ENCODE peak calls at places on chromosomes 16 and 17, in seven cellular contexts. B, X, M, J, T, S and A are unnamed samples.

GRCh38 chr16:30626230-30626629 is 16.0 kb upstream of the ZNF689 start:
- DNase-seq in X (no peak), T (no peak), B (no peak), M (no peak), S (no peak), J (no peak), A (no peak)

GRCh38 chr16:12131755-12132154 is 155.2 kb downstream of the SNX29 start:
- DNase-seq in J (no peak), X (no peak), B (no peak), M (no peak), S (no peak), T (no peak), A (no peak)

GRCh38 chr16:57862698-57863433 is 60.6 kb upstream of the KIFC3 start:
- DNase-seq in B (no peak), M (no peak), J (no peak), S (no peak), X (no peak), T (no peak), A (no peak)

GRCh38 chr16:78563905-78564304 is 464.5 kb downstream of the WWOX start:
- DNase-seq in S (no peak), M (no peak), T (no peak), B (no peak), X (no peak), J (no peak), A (no peak)

GRCh38 chr16:73746554-73746953 is 550.1 kb upstream of the PSMD7 start:
- DNase-seq in B (no peak), M (no peak), J (no peak), S (no peak), X (no peak), T (no peak), A (no peak)

GRCh38 chr17:7174603-7175362 is 4.4 kb downstream of the ASGR1 start:
- DNase-seq in T (no peak), S (no peak), J (no peak), X (no peak), M (no peak), B (no peak), A (no peak)

GRCh38 chr16:81623365-81624102 is 155.6 kb upstream of the PLCG2 start:
- DNase-seq in X (peak; percentile 46), S (peak; percentile 62), B (peak; percentile 66), T (no peak), M (no peak), J (peak; percentile 54), A (no peak)

GRCh38 chr17:71713846-71714245 is 407.0 kb upstream of the SOX9 start:
- DNase-seq in B (no peak), X (no peak), S (no peak), T (no peak), M (no peak), J (no peak), A (no peak)

GRCh38 chr17:81508639-81509047 is 4.0 kb downstream of the ACTG1 start:
- DNase-seq in T (no peak), M (no peak), X (no peak), J (no peak), S (no peak), B (peak; percentile 34), A (no peak)

GRCh38 chr16:19183187-19183586 is 15.1 kb downstream of the SYT17 start:
- DNase-seq in T (no peak), X (no peak), M (no peak), J (no peak), B (no peak), S (no peak), A (no peak)

GRCh38 chr16:31780342-31780741 is 93.3 kb upstream of the ZNF267 start:
- DNase-seq in M (no peak), S (no peak), T (no peak), B (no peak), X (no peak), J (no peak), A (no peak)

GRCh38 chr16:31785126-31785525 is 88.5 kb upstream of the ZNF267 start:
- DNase-seq in X (no peak), M (no peak), T (no peak), S (no peak), B (no peak), J (no peak), A (no peak)
- H3K9me3 ChIP-seq in X (no peaks in the 10 kb centered on the region), M (peaks cover 99% of the 10 kb centered on the region), T (peaks cover 47% of the 10 kb centered on the region), S (no peaks in the 10 kb centered on the region), B (peaks cover 79% of the 10 kb centered on the region), J (no peaks in the 10 kb centered on the region), A (peaks cover 7% of the 10 kb centered on the region)

GRCh38 chr17:67751101-67752074 is 33.7 kb downstream of the NOL11 start:
- DNase-seq in X (no peak), S (no peak), B (no peak), J (no peak), T (no peak), M (no peak), A (no peak)

GRCh38 chr17:67750067-67750466 is 32.3 kb downstream of the NOL11 start:
- DNase-seq in B (no peak), M (no peak), X (no peak), T (no peak), S (no peak), J (no peak), A (no peak)

GRCh38 chr17:67754001-67754400 is 36.3 kb downstream of the NOL11 start:
- DNase-seq in S (no peak), X (no peak), T (no peak), B (no peak), J (no peak), M (no peak), A (no peak)

GRCh38 chr17:67753026-67753425 is 35.3 kb downstream of the NOL11 start:
- DNase-seq in J (no peak), X (no peak), T (no peak), B (no peak), S (no peak), M (no peak), A (no peak)
- H3K9me3 ChIP-seq in J (no peaks in the 10 kb centered on the region), X (peaks cover 12% of the 10 kb centered on the region), T (no peaks in the 10 kb centered on the region), B (no peaks in the 10 kb centered on the region), S (no peaks in the 10 kb centered on the region), M (no peaks in the 10 kb centered on the region), A (no peaks in the 10 kb centered on the region)

GRCh38 chr17:82949361-82949760 is 109.5 kb upstream of the ZNF750 start:
- DNase-seq in S (no peak), X (no peak), T (no peak), J (no peak), M (peak; percentile 5), B (no peak), A (no peak)
- H3K9me3 ChIP-seq in S (no peaks in the 10 kb centered on the region), X (peaks cover 6% of the 10 kb centered on the region), T (peaks cover 28% of the 10 kb centered on the region), J (no peaks in the 10 kb centered on the region), M (peaks cover 60% of the 10 kb centered on the region), B (peaks cover 20% of the 10 kb centered on the region), A (peaks cover 6% of the 10 kb centered on the region)

DNA sequence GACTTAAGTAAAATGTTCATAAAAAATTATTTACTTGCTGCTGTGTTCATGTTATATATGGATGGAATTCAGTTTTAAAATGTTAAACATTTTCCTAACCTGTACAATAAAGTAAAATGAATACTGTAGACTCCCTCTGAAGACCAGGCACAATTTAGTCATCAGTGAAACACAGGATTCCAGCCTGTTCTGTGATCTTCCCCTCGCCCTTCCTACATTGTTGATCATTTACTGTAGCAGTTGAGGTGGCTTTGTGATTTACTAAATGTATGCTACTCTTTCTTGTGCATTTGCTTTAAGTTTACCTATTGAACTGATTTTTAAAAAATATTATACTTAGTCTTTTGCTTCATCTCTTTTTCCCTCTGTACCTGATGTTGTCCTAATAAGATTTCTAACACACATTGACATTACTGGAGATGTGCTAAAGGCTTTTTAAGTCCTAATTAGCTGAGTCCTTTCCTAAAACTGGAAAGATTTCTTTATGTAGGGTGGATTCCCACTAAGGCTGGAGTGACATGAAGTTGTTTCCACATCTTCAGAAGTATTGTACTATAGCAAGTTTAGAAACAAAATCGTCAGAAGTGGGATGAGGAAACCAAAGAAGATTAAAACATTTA is 38.1 kb downstream of the PHKB start:
- DNase-seq in J (no peak), S (no peak), T (no peak), B (no peak), M (no peak), X (no peak), A (no peak)
- H3K9me3 ChIP-seq in J (no peaks in the 10 kb centered on the region), S (no peaks in the 10 kb centered on the region), T (no peaks in the 10 kb centered on the region), B (no peaks in the 10 kb centered on the region), M (no peaks in the 10 kb centered on the region), X (no peaks in the 10 kb centered on the region), A (no peaks in the 10 kb centered on the region)

DNA sequence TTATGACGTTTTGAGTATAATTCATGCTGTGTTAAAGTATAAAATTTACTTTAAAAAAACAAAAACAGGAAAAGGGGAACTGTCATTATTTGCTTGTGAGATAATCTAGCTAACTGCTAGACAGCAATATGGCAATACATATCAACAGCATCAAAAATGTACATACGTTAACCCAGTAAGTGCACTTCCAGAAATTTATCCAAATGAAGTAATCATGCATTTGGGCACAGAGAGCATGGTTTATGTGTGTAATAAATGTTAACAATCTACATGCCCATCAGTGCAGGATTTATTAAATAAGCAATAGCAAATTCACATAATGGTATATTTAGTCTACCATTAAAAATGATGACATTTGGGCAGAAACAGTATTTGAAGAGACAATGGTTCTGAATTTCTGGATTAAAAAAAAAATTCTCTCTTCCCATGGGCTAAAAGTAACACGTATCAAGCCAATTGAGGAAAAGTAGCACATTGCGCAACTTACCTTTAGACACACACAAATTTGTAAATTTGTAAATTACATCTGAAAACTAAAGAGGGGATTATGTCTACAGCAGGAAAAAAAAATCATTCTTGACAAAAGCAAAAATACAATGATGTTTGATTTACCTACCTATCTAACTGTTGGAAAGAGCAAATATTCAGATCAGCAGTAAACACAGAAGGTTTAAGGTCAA is 80.3 kb downstream of the CACNG1 start:
- DNase-seq in T (no peak), J (no peak), B (no peak), M (no peak), X (no peak), S (no peak), A (no peak)
- H3K9me3 ChIP-seq in T (no peaks in the 10 kb centered on the region), J (no peaks in the 10 kb centered on the region), B (no peaks in the 10 kb centered on the region), M (no peaks in the 10 kb centered on the region), X (no peaks in the 10 kb centered on the region), S (no peaks in the 10 kb centered on the region), A (no peaks in the 10 kb centered on the region)

GRCh38 chr16:84018710-84019109 is 23.9 kb downstream of the SLC38A8 start:
- DNase-seq in J (no peak), T (no peak), S (no peak), M (no peak), X (no peak), B (no peak), A (no peak)
- H3K9me3 ChIP-seq in J (no peaks in the 10 kb centered on the region), T (no peaks in the 10 kb centered on the region), S (no peaks in the 10 kb centered on the region), M (peaks cover 16% of the 10 kb centered on the region), X (peaks cover 14% of the 10 kb centered on the region), B (peaks cover 42% of the 10 kb centered on the region), A (peaks cover 6% of the 10 kb centered on the region)